ENCODE peak calls at places on chromosomes 3 and 15, in six cellular contexts. S is A549, H is K562, M is endothelial cell of umbilical vein, W is HepG2, X is GM12878. E is an unnamed sample.
A peak's percentile ranks its signal among the peaks of the same experiment; 100 is the strongest.

GRCh38 chr3:146165370-146165769 is 4.4 kb upstream of the PLOD2 start:
- DNase-seq in S (peak; percentile 74), H (no peak), M (no peak), W (no peak), X (no peak), E (no peak)

GRCh38 chr3:9721015-9721697 is 10.4 kb upstream of the BRPF1 start:
- DNase-seq in S (no peak), H (no peak), M (no peak), W (no peak), X (no peak), E (no peak)

GRCh38 chr3:63937661-63938651 is 25.8 kb upstream of the SCAANT1 start:
- DNase-seq in S (no peak), H (peak; percentile 8), M (no peak), W (peak; percentile 15), X (peak; percentile 55), E (peak; percentile 87)

GRCh38 chr3:9499455-9500107 is 54.0 kb downstream of the LHFPL4 start:
- DNase-seq in S (no peak), H (peak; percentile 33), M (no peak), W (no peak), X (no peak), E (no peak)

GRCh38 chr3:151425640-151426336 is 35.1 kb downstream of the IGSF10 start:
- DNase-seq in S (no peak), H (no peak), M (no peak), W (no peak), X (no peak), E (no peak)

GRCh38 chr3:43190682-43191081 is 84.8 kb upstream of the POMGNT2 start:
- DNase-seq in S (no peak), H (no peak), M (peak; percentile 52), W (no peak), X (no peak), E (no peak)

GRCh38 chr3:134423153-134423552 is 48.9 kb upstream of the AMOTL2 start:
- DNase-seq in S (no peak), H (no peak), M (no peak), W (no peak), X (no peak), E (no peak)

GRCh38 chr15:33729648-33730047 is 238.6 kb upstream of the CHRM5 start:
- DNase-seq in S (peak; percentile 36), H (no peak), M (peak; percentile 34), W (peak; percentile 7), X (no peak), E (no peak)

GRCh38 chr3:88058322-88058592 is 548 bp downstream of the CGGBP1 start:
- DNase-seq in S (no peak), H (no peak), M (no peak), W (peak; percentile 2), X (no peak), E (no peak)

GRCh38 chr15:88238618-88239430 is 17.7 kb downstream of the NTRK3 start:
- DNase-seq in S (no peak), H (no peak), M (no peak), W (no peak), X (no peak), E (no peak)

GRCh38 chr15:92383528-92384326 is 10.0 kb upstream of the ST8SIA2 start:
- DNase-seq in S (peak; percentile 51), H (peak; percentile 73), M (no peak), W (peak; percentile 15), X (no peak), E (peak; percentile 32)

GRCh38 chr3:168839692-168840091 is 744.0 kb upstream of the GOLIM4 start:
- DNase-seq in S (no peak), H (no peak), M (no peak), W (no peak), X (no peak), E (no peak)

GRCh38 chr3:13715961-13716360 is 163.9 kb downstream of the WNT7A start:
- DNase-seq in S (no peak), H (no peak), M (no peak), W (no peak), X (no peak), E (peak; percentile 0)

GRCh38 chr3:17039579-17039978 is 154.8 kb downstream of the PLCL2 start:
- DNase-seq in S (peak; percentile 93), H (no peak), M (peak; percentile 88), W (no peak), X (no peak), E (peak; percentile 9)
- TF ChIP-seq MYC in S (no peak), H (no peak), M (no peak), W (no peak), X (no peak), E (no peak)

GRCh38 chr3:37905987-37906674 is 44.5 kb downstream of the CTDSPL start:
- DNase-seq in S (no peak), H (no peak), M (peak; percentile 87), W (peak; percentile 93), X (no peak), E (no peak)

GRCh38 chr3:37909067-37909911 is 47.6 kb downstream of the CTDSPL start:
- DNase-seq in S (no peak), H (no peak), M (peak; percentile 51), W (peak; percentile 91), X (no peak), E (peak; percentile 26)

GRCh38 chr3:37907371-37907770 is 45.7 kb downstream of the CTDSPL start:
- DNase-seq in S (no peak), H (no peak), M (no peak), W (no peak), X (no peak), E (no peak)

GRCh38 chr3:37906734-37907282 is 45.1 kb downstream of the CTDSPL start:
- DNase-seq in S (no peak), H (no peak), M (peak; percentile 30), W (peak; percentile 84), X (peak; percentile 13), E (no peak)

DNA sequence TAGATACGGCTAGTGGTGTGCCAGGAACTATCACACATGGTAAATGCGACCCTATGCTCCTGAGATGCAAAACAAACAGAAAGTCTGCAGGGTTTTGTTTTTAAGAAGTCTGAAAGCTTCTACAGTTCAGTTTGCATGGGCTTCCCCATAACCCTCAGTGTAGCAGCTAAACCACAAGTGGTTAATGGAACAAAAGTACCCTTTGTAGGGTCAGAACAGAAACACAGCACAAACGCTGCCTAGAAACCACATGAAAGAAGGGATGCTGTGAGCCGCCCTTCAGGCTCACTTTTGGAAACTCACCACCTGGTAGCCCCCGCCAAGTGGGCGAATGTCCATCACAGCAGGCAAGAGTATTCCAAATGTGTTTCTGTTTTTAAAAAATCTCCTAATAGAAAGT is 46.2 kb downstream of the CTDSPL start:
- DNase-seq in S (no peak), H (no peak), M (no peak), W (peak; percentile 95), X (peak; percentile 84), E (no peak)
- H3K4me3 ChIP-seq in S (no peak overlapping the region), H (no peak overlapping the region), M (no peak overlapping the region), W (no peak overlapping the region), X (no peak overlapping the region), E (no peak overlapping the region)

DNA sequence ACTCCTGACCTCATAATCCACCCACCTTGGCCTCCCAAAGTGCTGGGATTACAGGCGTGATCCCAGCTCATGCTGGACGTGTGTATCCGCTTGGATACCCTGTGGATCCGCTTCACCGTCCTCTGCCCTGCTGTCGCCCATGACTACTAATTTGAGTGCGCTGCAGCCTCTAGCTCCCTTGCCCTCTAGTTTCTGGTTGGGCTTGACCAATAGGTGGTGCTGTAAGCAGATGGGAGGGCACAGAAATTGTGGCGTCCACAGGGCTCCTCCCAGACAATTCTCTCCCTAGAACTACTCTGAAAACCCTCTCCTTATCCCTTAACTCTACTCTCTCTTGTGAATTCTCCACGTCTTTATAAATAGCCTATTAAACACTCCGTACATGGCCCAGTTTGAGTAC is 36.2 kb downstream of the ZPLD1 start:
- DNase-seq in S (no peak), H (no peak), M (no peak), W (no peak), X (no peak), E (peak; percentile 10)
- TF ChIP-seq MYC in S (no peak), H (no peak), M (no peak), W (no peak), X (no peak), E (no peak)

GRCh38 chr3:196080997-196081833 is 675 bp downstream of the TFRC start:
- DNase-seq in S (peak; percentile 30), H (peak; percentile 72), M (peak; percentile 61), W (peak; percentile 35), X (no peak), E (peak; percentile 75)

GRCh38 chr3:196076721-196077120 is 5.2 kb downstream of the TFRC start:
- DNase-seq in S (no peak), H (no peak), M (no peak), W (no peak), X (no peak), E (no peak)

GRCh38 chr3:196082471-196082971 is 631 bp upstream of the TFRC start:
- DNase-seq in S (no peak), H (no peak), M (no peak), W (peak; percentile 10), X (no peak), E (no peak)

GRCh38 chr3:196081834-196082470 is at the start of gene TFRC:
- DNase-seq in S (peak; percentile 90), H (peak; percentile 99), M (peak; percentile 87), W (peak; percentile 92), X (peak; percentile 82), E (peak; percentile 97)

GRCh38 chr3:196080517-196080841 is 1.4 kb downstream of the TFRC start:
- DNase-seq in S (no peak), H (no peak), M (no peak), W (no peak), X (no peak), E (no peak)
- H3K4me3 ChIP-seq in S (peak overlapping the region; percentile 98), H (peak overlapping the region; percentile 90), M (peak overlapping the region; percentile 67), W (peak overlapping the region; percentile 94), X (peak overlapping the region; percentile 94), E (peak overlapping the region; percentile 100)